ENCODE peak calls at places on chromosomes 5 and 9, in nine cellular contexts. L, Y, U, V, D, S, Z, O and G are unnamed samples.

GRCh38 chr9:93114169-93114983 is 18.4 kb downstream of the CARD19 start:
- DNase-seq in L (no peak), Y (no peak), U (no peak), V (no peak), D (no peak), S (no peak), Z (no peak), O (no peak), G (no peak)

GRCh38 chr5:44807269-44807668 is 1.5 kb upstream of the MRPS30 start:
- DNase-seq in L (no peak), Y (no peak), U (no peak), V (peak), D (no peak), S (no peak), Z (peak), O (no peak), G (no peak)

GRCh38 chr9:110583237-110583636 is 3.7 kb upstream of the SVEP1 start:
- DNase-seq in L (no peak), Y (no peak), U (no peak), V (peak), D (no peak), S (no peak), Z (peak), O (no peak), G (peak)

GRCh38 chr9:136820947-136821332 is 13.2 kb downstream of the RABL6 start:
- DNase-seq in L (no peak), Y (no peak), U (no peak), V (no peak), D (no peak), S (no peak), Z (peak), O (no peak), G (no peak)

GRCh38 chr5:69113851-69114250 is 20.0 kb downstream of the SLC30A5 start:
- DNase-seq in L (no peak), Y (no peak), U (no peak), V (no peak), D (no peak), S (no peak), Z (no peak), O (no peak), G (peak)

GRCh38 chr5:163561339-163561738 is 55.9 kb downstream of the MAT2B start:
- DNase-seq in L (no peak), Y (no peak), U (no peak), V (no peak), D (no peak), S (no peak), Z (no peak), O (no peak), G (no peak)

GRCh38 chr9:129311638-129312037 is 133.6 kb upstream of the IER5L start:
- DNase-seq in L (no peak), Y (no peak), U (no peak), V (no peak), D (peak), S (no peak), Z (no peak), O (no peak), G (no peak)

GRCh38 chr9:19940808-19941207 is 152.0 kb upstream of the SLC24A2 start:
- DNase-seq in L (no peak), Y (no peak), U (no peak), V (no peak), D (no peak), S (no peak), Z (peak), O (no peak), G (no peak)

GRCh38 chr9:83234541-83234940 is 171.6 kb upstream of the RASEF start:
- DNase-seq in L (no peak), Y (no peak), U (no peak), V (no peak), D (no peak), S (no peak), Z (peak), O (no peak), G (no peak)

GRCh38 chr5:176542596-176543427 is 5.6 kb upstream of the RNF44 start:
- DNase-seq in L (peak), Y (peak), U (no peak), V (no peak), D (no peak), S (no peak), Z (no peak), O (no peak), G (no peak)

GRCh38 chr5:56019306-56020272 is 24.8 kb upstream of the IL6ST start:
- DNase-seq in L (no peak), Y (no peak), U (no peak), V (no peak), D (no peak), S (no peak), Z (no peak), O (peak), G (peak)